ENCODE peak calls at places on chromosomes 4 and X, in four cellular contexts. One of them, this sample, is unnamed.

GRCh38 chr4:123415977-123416376 is 19.4 kb downstream of the SPRY1 start:
- DNase-seq in endothelial cell: no peak
- DNase-seq in RWPE1: no peak
- DNase-seq in left ventricle myocardium inferior: no peak
- DNase-seq in this sample: peak

GRCh38 chrX:153423652-153424051 is 12.4 kb downstream of the ZFP92 start:
- DNase-seq in endothelial cell: no peak
- DNase-seq in RWPE1: no peak
- DNase-seq in left ventricle myocardium inferior: peak
- DNase-seq in this sample: peak

GRCh38 chrX:121036951-121037350 is 10.5 kb upstream of the GLUD2 start:
- DNase-seq in endothelial cell: no peak
- DNase-seq in RWPE1: peak
- DNase-seq in left ventricle myocardium inferior: no peak
- DNase-seq in this sample: peak

GRCh38 chrX:134782796-134783195 is 124.5 kb upstream of the PLAC1 start:
- DNase-seq in endothelial cell: peak
- DNase-seq in RWPE1: peak
- DNase-seq in left ventricle myocardium inferior: no peak
- DNase-seq in this sample: peak

GRCh38 chr4:40736910-40737309 is 12.8 kb upstream of the NSUN7 start:
- DNase-seq in endothelial cell: no peak
- DNase-seq in RWPE1: peak
- DNase-seq in left ventricle myocardium inferior: no peak
- DNase-seq in this sample: peak

GRCh38 chr4:48831532-48832015 is 686 bp downstream of the OCIAD1 start:
- DNase-seq in endothelial cell: no peak
- DNase-seq in RWPE1: no peak
- DNase-seq in left ventricle myocardium inferior: no peak
- DNase-seq in this sample: no peak

GRCh38 chr4:152822323-152822722 is 42.6 kb downstream of the ARFIP1 start:
- DNase-seq in endothelial cell: no peak
- DNase-seq in RWPE1: no peak
- DNase-seq in left ventricle myocardium inferior: no peak
- DNase-seq in this sample: no peak

GRCh38 chr4:71186566-71187398 is 152.0 kb upstream of the SLC4A4 start:
- DNase-seq in endothelial cell: peak
- DNase-seq in RWPE1: peak
- DNase-seq in left ventricle myocardium inferior: peak
- DNase-seq in this sample: no peak

GRCh38 chrX:9708923-9709553 is 56.6 kb downstream of the GPR143 start:
- DNase-seq in endothelial cell: peak
- DNase-seq in RWPE1: peak
- DNase-seq in left ventricle myocardium inferior: peak
- DNase-seq in this sample: peak

GRCh38 chr4:176002007-176002623 is 63.5 kb upstream of the WDR17 start:
- DNase-seq in endothelial cell: peak
- DNase-seq in RWPE1: peak
- DNase-seq in left ventricle myocardium inferior: no peak
- DNase-seq in this sample: peak

GRCh38 chr4:63663870-63664269 is 745.4 kb downstream of the TECRL start:
- DNase-seq in endothelial cell: no peak
- DNase-seq in RWPE1: no peak
- DNase-seq in left ventricle myocardium inferior: no peak
- DNase-seq in this sample: peak

GRCh38 chrX:9646471-9647038 is 119.1 kb downstream of the GPR143 start:
- DNase-seq in endothelial cell: no peak
- DNase-seq in RWPE1: no peak
- DNase-seq in left ventricle myocardium inferior: no peak
- DNase-seq in this sample: no peak

GRCh38 chr4:40628888-40629287 is 776 bp downstream of the RBM47 start:
- DNase-seq in endothelial cell: no peak
- DNase-seq in RWPE1: no peak
- DNase-seq in left ventricle myocardium inferior: no peak
- DNase-seq in this sample: peak

GRCh38 chr4:115187136-115187535 is 73.7 kb upstream of the NDST4 start:
- DNase-seq in endothelial cell: no peak
- DNase-seq in RWPE1: no peak
- DNase-seq in left ventricle myocardium inferior: no peak
- DNase-seq in this sample: no peak

GRCh38 chr4:82799006-82799881 is 648 bp upstream of the SCD5 start:
- DNase-seq in endothelial cell: no peak
- DNase-seq in RWPE1: no peak
- DNase-seq in left ventricle myocardium inferior: no peak
- DNase-seq in this sample: no peak

DNA sequence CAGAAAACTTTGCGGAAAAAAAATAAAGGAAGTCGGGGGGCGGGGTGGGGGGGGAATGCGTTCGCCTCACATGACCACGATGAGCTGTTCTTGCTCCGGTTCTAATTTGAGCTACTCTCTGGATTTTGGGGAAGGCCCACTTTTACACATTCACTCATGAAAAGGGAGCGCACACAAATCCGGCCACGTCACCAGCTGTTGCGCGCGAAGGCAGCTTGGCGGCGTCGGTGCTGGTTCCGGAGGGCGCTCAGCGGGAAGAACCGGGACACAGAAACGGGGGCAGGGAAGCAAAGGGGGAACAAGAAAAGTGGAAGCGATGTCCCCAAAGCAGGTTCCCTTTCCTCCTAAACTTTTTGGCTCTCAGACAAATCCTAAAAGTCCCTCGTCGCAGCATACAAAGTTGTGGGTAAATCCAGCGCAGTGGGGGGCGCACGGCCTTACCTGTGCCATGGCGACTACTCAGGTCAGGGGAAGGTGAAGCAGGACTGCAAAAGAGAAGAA is 590 bp downstream of the ANXA5 start:
- DNase-seq in endothelial cell: peak
- DNase-seq in RWPE1: peak
- DNase-seq in left ventricle myocardium inferior: peak
- DNase-seq in this sample: peak
- TF ChIP-seq CTCF in endothelial cell: no peak
- TF ChIP-seq CTCF in RWPE1: peak
- TF ChIP-seq CTCF in left ventricle myocardium inferior: peak
- TF ChIP-seq CTCF in this sample: no peak

GRCh38 chr4:98851806-98852205 is 77.1 kb downstream of the EIF4E start:
- DNase-seq in endothelial cell: no peak
- DNase-seq in RWPE1: no peak
- DNase-seq in left ventricle myocardium inferior: no peak
- DNase-seq in this sample: peak
- TF ChIP-seq CTCF in endothelial cell: no peak
- TF ChIP-seq CTCF in RWPE1: no peak
- TF ChIP-seq CTCF in left ventricle myocardium inferior: no peak
- TF ChIP-seq CTCF in this sample: no peak

DNA sequence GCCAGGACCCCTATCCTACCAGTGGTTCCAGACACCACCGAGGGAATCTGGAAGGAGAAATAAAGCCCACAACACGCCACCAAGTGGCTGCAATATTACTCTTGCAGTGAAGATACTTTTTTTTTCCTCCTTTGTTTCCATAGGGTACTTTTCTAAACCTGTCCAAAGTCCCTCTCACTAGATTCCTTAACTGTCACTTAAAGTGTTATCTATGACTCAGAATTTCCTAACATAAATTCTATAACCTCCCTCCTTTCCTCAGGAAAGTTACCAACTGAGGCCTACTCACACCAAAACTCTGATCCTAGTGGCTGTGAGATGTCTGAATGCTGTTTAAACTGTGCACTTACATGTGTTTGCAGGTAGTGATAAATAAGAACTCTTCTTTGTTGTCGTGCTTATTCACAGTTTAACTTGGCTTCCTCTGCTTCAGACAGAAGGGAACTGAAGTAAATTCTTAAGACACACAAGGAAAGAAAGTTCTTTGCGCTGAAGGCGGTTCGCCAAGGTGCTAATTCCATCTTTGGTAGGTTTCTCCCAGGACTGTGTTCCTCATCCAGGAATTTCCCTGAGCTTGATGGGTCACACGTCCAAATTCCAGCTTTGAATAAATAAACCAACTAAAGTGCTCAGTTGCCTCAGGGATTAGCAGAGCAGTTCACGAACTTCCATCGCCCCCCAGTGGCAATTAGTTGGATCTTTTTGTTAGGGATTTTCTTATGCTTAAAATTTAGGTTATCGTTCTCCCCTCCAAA is 10.7 kb upstream of the HCCS start:
- DNase-seq in endothelial cell: no peak
- DNase-seq in RWPE1: peak
- DNase-seq in left ventricle myocardium inferior: no peak
- DNase-seq in this sample: peak
- TF ChIP-seq CTCF in endothelial cell: peak
- TF ChIP-seq CTCF in RWPE1: peak
- TF ChIP-seq CTCF in left ventricle myocardium inferior: peak
- TF ChIP-seq CTCF in this sample: peak

GRCh38 chr4:7803371-7803770 is 136.3 kb downstream of the AFAP1 start:
- DNase-seq in endothelial cell: no peak
- DNase-seq in RWPE1: no peak
- DNase-seq in left ventricle myocardium inferior: no peak
- DNase-seq in this sample: no peak
- TF ChIP-seq CTCF in endothelial cell: no peak
- TF ChIP-seq CTCF in RWPE1: no peak
- TF ChIP-seq CTCF in left ventricle myocardium inferior: no peak
- TF ChIP-seq CTCF in this sample: no peak

DNA sequence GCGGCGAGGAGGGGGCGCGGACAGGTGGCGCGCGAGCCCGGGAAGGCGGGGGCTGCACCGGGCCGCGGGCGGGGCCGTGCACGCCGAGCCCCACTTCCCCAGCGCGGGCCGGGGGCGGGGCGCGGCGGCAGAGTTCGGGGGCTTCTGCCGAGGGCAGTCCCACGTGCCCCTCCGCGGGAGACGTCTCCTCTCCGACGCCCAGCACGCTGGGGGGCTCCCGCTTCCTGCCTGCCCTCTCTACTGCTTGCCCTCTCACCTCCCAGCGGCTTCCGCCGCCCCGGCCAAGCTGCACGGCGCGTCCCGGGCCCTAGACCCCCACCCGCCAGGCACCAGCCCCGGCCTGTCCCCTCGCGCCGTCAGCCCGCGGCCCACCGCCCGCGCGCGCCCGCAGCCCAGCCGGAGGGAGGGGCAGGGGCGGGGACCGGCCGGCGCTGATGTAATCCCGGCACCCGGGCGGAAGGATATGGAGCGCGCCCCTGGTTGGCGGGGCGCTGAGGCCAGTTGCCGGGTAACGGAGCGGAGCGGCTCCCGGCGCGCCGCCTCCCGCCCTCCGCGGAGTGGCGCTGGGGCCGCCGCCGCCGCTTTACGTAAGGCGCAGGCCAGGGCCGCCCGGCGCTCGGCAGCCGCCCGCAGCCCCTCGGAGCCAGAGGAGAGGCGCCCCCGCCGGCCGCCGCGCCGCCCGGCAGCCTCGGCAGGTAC is at the start of gene KIAA0232:
- DNase-seq in endothelial cell: peak
- DNase-seq in RWPE1: peak
- DNase-seq in left ventricle myocardium inferior: peak
- DNase-seq in this sample: peak
- TF ChIP-seq CTCF in endothelial cell: no peak
- TF ChIP-seq CTCF in RWPE1: no peak
- TF ChIP-seq CTCF in left ventricle myocardium inferior: no peak
- TF ChIP-seq CTCF in this sample: no peak

GRCh38 chr4:7769936-7770674 is 169.6 kb downstream of the AFAP1 start:
- DNase-seq in endothelial cell: peak
- DNase-seq in RWPE1: peak
- DNase-seq in left ventricle myocardium inferior: peak
- DNase-seq in this sample: peak
- TF ChIP-seq CTCF in endothelial cell: peak
- TF ChIP-seq CTCF in RWPE1: no peak
- TF ChIP-seq CTCF in left ventricle myocardium inferior: peak
- TF ChIP-seq CTCF in this sample: peak

GRCh38 chrX:149825424-149825823 is 43.7 kb downstream of the MAGEA9 start:
- DNase-seq in endothelial cell: peak
- DNase-seq in RWPE1: no peak
- DNase-seq in left ventricle myocardium inferior: peak
- DNase-seq in this sample: peak
- TF ChIP-seq CTCF in endothelial cell: no peak
- TF ChIP-seq CTCF in RWPE1: no peak
- TF ChIP-seq CTCF in left ventricle myocardium inferior: peak
- TF ChIP-seq CTCF in this sample: peak

GRCh38 chr4:87620491-87620890 is 12.2 kb downstream of the DSPP start:
- DNase-seq in endothelial cell: no peak
- DNase-seq in RWPE1: no peak
- DNase-seq in left ventricle myocardium inferior: no peak
- DNase-seq in this sample: no peak

GRCh38 chr4:87622303-87622702 is 14.0 kb downstream of the DSPP start:
- DNase-seq in endothelial cell: no peak
- DNase-seq in RWPE1: no peak
- DNase-seq in left ventricle myocardium inferior: no peak
- DNase-seq in this sample: no peak

GRCh38 chr4:87620086-87620485 is 11.8 kb downstream of the DSPP start:
- DNase-seq in endothelial cell: no peak
- DNase-seq in RWPE1: no peak
- DNase-seq in left ventricle myocardium inferior: no peak
- DNase-seq in this sample: no peak

DNA sequence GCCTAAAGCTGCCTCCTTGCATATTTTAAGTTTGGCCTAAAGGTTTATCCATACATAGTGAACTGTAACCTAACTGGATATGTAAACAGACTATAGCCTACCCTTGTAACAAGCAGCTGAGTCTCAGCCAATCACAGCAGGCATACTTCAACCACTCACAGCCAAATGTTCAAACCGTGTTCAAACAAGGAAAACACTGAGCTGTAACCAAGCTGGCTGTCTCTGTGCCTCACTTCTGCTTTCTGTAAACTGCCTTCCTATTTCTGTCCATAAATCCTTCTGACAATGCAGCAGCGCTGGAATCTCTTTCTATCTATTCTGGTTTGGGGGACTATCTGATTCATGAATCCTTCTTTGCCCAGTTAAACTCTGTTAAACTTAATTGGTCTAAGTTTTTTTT is 16.4 kb downstream of the DSPP start:
- DNase-seq in endothelial cell: no peak
- DNase-seq in RWPE1: no peak
- DNase-seq in left ventricle myocardium inferior: no peak
- DNase-seq in this sample: no peak
- TF ChIP-seq CTCF in endothelial cell: no peak
- TF ChIP-seq CTCF in RWPE1: no peak
- TF ChIP-seq CTCF in left ventricle myocardium inferior: no peak
- TF ChIP-seq CTCF in this sample: no peak

GRCh38 chrX:2712428-2712827 is 21.3 kb downstream of the CD99 start:
- DNase-seq in endothelial cell: no peak
- DNase-seq in RWPE1: no peak
- DNase-seq in left ventricle myocardium inferior: no peak
- DNase-seq in this sample: no peak

GRCh38 chrX:2714551-2714950 is 23.5 kb downstream of the CD99 start:
- DNase-seq in endothelial cell: no peak
- DNase-seq in RWPE1: no peak
- DNase-seq in left ventricle myocardium inferior: no peak
- DNase-seq in this sample: no peak

GRCh38 chrX:2712890-2713860 is 22.1 kb downstream of the CD99 start:
- DNase-seq in endothelial cell: no peak
- DNase-seq in RWPE1: no peak
- DNase-seq in left ventricle myocardium inferior: no peak
- DNase-seq in this sample: no peak

GRCh38 chrX:2711441-2711840 is 20.3 kb downstream of the CD99 start:
- DNase-seq in endothelial cell: no peak
- DNase-seq in RWPE1: no peak
- DNase-seq in left ventricle myocardium inferior: no peak
- DNase-seq in this sample: no peak

GRCh38 chrX:2715066-2715600 is 24.0 kb downstream of the CD99 start:
- DNase-seq in endothelial cell: no peak
- DNase-seq in RWPE1: no peak
- DNase-seq in left ventricle myocardium inferior: no peak
- DNase-seq in this sample: no peak
- TF ChIP-seq CTCF in endothelial cell: no peak
- TF ChIP-seq CTCF in RWPE1: no peak
- TF ChIP-seq CTCF in left ventricle myocardium inferior: no peak
- TF ChIP-seq CTCF in this sample: no peak